ENCODE peak calls at places on chromosomes 2 and 18, in ten cellular contexts. One of them, this sample, is unnamed.

GRCh38 chr18:59459352-59460059 is 100.4 kb upstream of the LMAN1 start:
- DNase-seq in CD8-positive, alpha-beta T cell: no peak
- DNase-seq in skeletal muscle cell: no peak
- DNase-seq in naive thymus-derived CD8-positive, alpha-beta T cell: no peak
- DNase-seq in activated CD4-positive, alpha-beta T cell treated with anti-CD3 and anti-CD28 coated beads, Interleukin-2, amount 50 U/mL, for 24 hours: no peak
- DNase-seq in ureter: no peak
- DNase-seq in Caco-2: no peak
- DNase-seq in activated T-cell treated with anti-CD3 and anti-CD28 coated beads, Interleukin-2, amount 50 U/mL, for 72 hours: no peak
- DNase-seq in RCC 7860: peak
- DNase-seq in EH: peak
- DNase-seq in this sample: peak

GRCh38 chr2:176582990-176583481 is 313.8 kb downstream of the MTX2 start:
- DNase-seq in CD8-positive, alpha-beta T cell: no peak
- DNase-seq in skeletal muscle cell: peak
- DNase-seq in naive thymus-derived CD8-positive, alpha-beta T cell: no peak
- DNase-seq in activated CD4-positive, alpha-beta T cell treated with anti-CD3 and anti-CD28 coated beads, Interleukin-2, amount 50 U/mL, for 24 hours: no peak
- DNase-seq in ureter: no peak
- DNase-seq in Caco-2: no peak
- DNase-seq in activated T-cell treated with anti-CD3 and anti-CD28 coated beads, Interleukin-2, amount 50 U/mL, for 72 hours: no peak
- DNase-seq in RCC 7860: peak
- DNase-seq in EH: peak
- DNase-seq in this sample: peak

GRCh38 chr2:120672526-120673204 is 63.0 kb upstream of the GLI2 start:
- DNase-seq in CD8-positive, alpha-beta T cell: no peak
- DNase-seq in skeletal muscle cell: no peak
- DNase-seq in naive thymus-derived CD8-positive, alpha-beta T cell: no peak
- DNase-seq in activated CD4-positive, alpha-beta T cell treated with anti-CD3 and anti-CD28 coated beads, Interleukin-2, amount 50 U/mL, for 24 hours: no peak
- DNase-seq in ureter: no peak
- DNase-seq in Caco-2: no peak
- DNase-seq in activated T-cell treated with anti-CD3 and anti-CD28 coated beads, Interleukin-2, amount 50 U/mL, for 72 hours: no peak
- DNase-seq in RCC 7860: no peak
- DNase-seq in EH: no peak
- DNase-seq in this sample: no peak

GRCh38 chr18:79056827-79057367 is 12.3 kb upstream of the ATP9B start:
- DNase-seq in CD8-positive, alpha-beta T cell: no peak
- DNase-seq in skeletal muscle cell: no peak
- DNase-seq in naive thymus-derived CD8-positive, alpha-beta T cell: no peak
- DNase-seq in activated CD4-positive, alpha-beta T cell treated with anti-CD3 and anti-CD28 coated beads, Interleukin-2, amount 50 U/mL, for 24 hours: no peak
- DNase-seq in ureter: no peak
- DNase-seq in Caco-2: no peak
- DNase-seq in activated T-cell treated with anti-CD3 and anti-CD28 coated beads, Interleukin-2, amount 50 U/mL, for 72 hours: no peak
- DNase-seq in RCC 7860: no peak
- DNase-seq in EH: no peak
- DNase-seq in this sample: no peak

GRCh38 chr2:104897515-104898184 is 43.7 kb downstream of the POU3F3 start:
- DNase-seq in CD8-positive, alpha-beta T cell: no peak
- DNase-seq in skeletal muscle cell: peak
- DNase-seq in naive thymus-derived CD8-positive, alpha-beta T cell: no peak
- DNase-seq in activated CD4-positive, alpha-beta T cell treated with anti-CD3 and anti-CD28 coated beads, Interleukin-2, amount 50 U/mL, for 24 hours: no peak
- DNase-seq in ureter: no peak
- DNase-seq in Caco-2: no peak
- DNase-seq in activated T-cell treated with anti-CD3 and anti-CD28 coated beads, Interleukin-2, amount 50 U/mL, for 72 hours: no peak
- DNase-seq in RCC 7860: no peak
- DNase-seq in EH: no peak
- DNase-seq in this sample: no peak

GRCh38 chr18:63963610-63964256 is 6.1 kb upstream of the SERPINB8 start:
- DNase-seq in CD8-positive, alpha-beta T cell: peak
- DNase-seq in skeletal muscle cell: no peak
- DNase-seq in naive thymus-derived CD8-positive, alpha-beta T cell: no peak
- DNase-seq in activated CD4-positive, alpha-beta T cell treated with anti-CD3 and anti-CD28 coated beads, Interleukin-2, amount 50 U/mL, for 24 hours: no peak
- DNase-seq in ureter: peak
- DNase-seq in Caco-2: peak
- DNase-seq in activated T-cell treated with anti-CD3 and anti-CD28 coated beads, Interleukin-2, amount 50 U/mL, for 72 hours: peak
- DNase-seq in RCC 7860: peak
- DNase-seq in EH: peak
- DNase-seq in this sample: no peak

GRCh38 chr2:172408143-172408766 is 19.1 kb upstream of the ITGA6 start:
- DNase-seq in CD8-positive, alpha-beta T cell: no peak
- DNase-seq in skeletal muscle cell: no peak
- DNase-seq in naive thymus-derived CD8-positive, alpha-beta T cell: no peak
- DNase-seq in activated CD4-positive, alpha-beta T cell treated with anti-CD3 and anti-CD28 coated beads, Interleukin-2, amount 50 U/mL, for 24 hours: no peak
- DNase-seq in ureter: peak
- DNase-seq in Caco-2: no peak
- DNase-seq in activated T-cell treated with anti-CD3 and anti-CD28 coated beads, Interleukin-2, amount 50 U/mL, for 72 hours: no peak
- DNase-seq in RCC 7860: no peak
- DNase-seq in EH: no peak
- DNase-seq in this sample: no peak

GRCh38 chr2:52260904-52261303 is 1229.0 kb upstream of the NRXN1 start:
- DNase-seq in CD8-positive, alpha-beta T cell: no peak
- DNase-seq in skeletal muscle cell: peak
- DNase-seq in naive thymus-derived CD8-positive, alpha-beta T cell: no peak
- DNase-seq in activated CD4-positive, alpha-beta T cell treated with anti-CD3 and anti-CD28 coated beads, Interleukin-2, amount 50 U/mL, for 24 hours: no peak
- DNase-seq in ureter: no peak
- DNase-seq in Caco-2: no peak
- DNase-seq in activated T-cell treated with anti-CD3 and anti-CD28 coated beads, Interleukin-2, amount 50 U/mL, for 72 hours: no peak
- DNase-seq in RCC 7860: no peak
- DNase-seq in EH: no peak
- DNase-seq in this sample: no peak

GRCh38 chr2:240569523-240569997 is 1.3 kb downstream of the RNPEPL1 start:
- DNase-seq in CD8-positive, alpha-beta T cell: no peak
- DNase-seq in skeletal muscle cell: no peak
- DNase-seq in naive thymus-derived CD8-positive, alpha-beta T cell: no peak
- DNase-seq in activated CD4-positive, alpha-beta T cell treated with anti-CD3 and anti-CD28 coated beads, Interleukin-2, amount 50 U/mL, for 24 hours: no peak
- DNase-seq in ureter: peak
- DNase-seq in Caco-2: no peak
- DNase-seq in activated T-cell treated with anti-CD3 and anti-CD28 coated beads, Interleukin-2, amount 50 U/mL, for 72 hours: no peak
- DNase-seq in RCC 7860: no peak
- DNase-seq in EH: no peak
- DNase-seq in this sample: no peak

GRCh38 chr2:219538488-219539294 is 4.9 kb downstream of the CHPF start:
- DNase-seq in CD8-positive, alpha-beta T cell: no peak
- DNase-seq in skeletal muscle cell: no peak
- DNase-seq in naive thymus-derived CD8-positive, alpha-beta T cell: no peak
- DNase-seq in activated CD4-positive, alpha-beta T cell treated with anti-CD3 and anti-CD28 coated beads, Interleukin-2, amount 50 U/mL, for 24 hours: no peak
- DNase-seq in ureter: no peak
- DNase-seq in Caco-2: no peak
- DNase-seq in activated T-cell treated with anti-CD3 and anti-CD28 coated beads, Interleukin-2, amount 50 U/mL, for 72 hours: no peak
- DNase-seq in RCC 7860: no peak
- DNase-seq in EH: no peak
- DNase-seq in this sample: no peak

GRCh38 chr2:113117594-113118262 is 9.7 kb upstream of the IL1RN start:
- DNase-seq in CD8-positive, alpha-beta T cell: no peak
- DNase-seq in skeletal muscle cell: peak
- DNase-seq in naive thymus-derived CD8-positive, alpha-beta T cell: no peak
- DNase-seq in activated CD4-positive, alpha-beta T cell treated with anti-CD3 and anti-CD28 coated beads, Interleukin-2, amount 50 U/mL, for 24 hours: no peak
- DNase-seq in ureter: peak
- DNase-seq in Caco-2: no peak
- DNase-seq in activated T-cell treated with anti-CD3 and anti-CD28 coated beads, Interleukin-2, amount 50 U/mL, for 72 hours: peak
- DNase-seq in RCC 7860: no peak
- DNase-seq in EH: peak
- DNase-seq in this sample: peak

GRCh38 chr18:57805117-57805516 is 2.0 kb upstream of the ATP8B1 start:
- DNase-seq in CD8-positive, alpha-beta T cell: no peak
- DNase-seq in skeletal muscle cell: no peak
- DNase-seq in naive thymus-derived CD8-positive, alpha-beta T cell: no peak
- DNase-seq in activated CD4-positive, alpha-beta T cell treated with anti-CD3 and anti-CD28 coated beads, Interleukin-2, amount 50 U/mL, for 24 hours: no peak
- DNase-seq in ureter: no peak
- DNase-seq in Caco-2: no peak
- DNase-seq in activated T-cell treated with anti-CD3 and anti-CD28 coated beads, Interleukin-2, amount 50 U/mL, for 72 hours: no peak
- DNase-seq in RCC 7860: no peak
- DNase-seq in EH: no peak
- DNase-seq in this sample: no peak

GRCh38 chr2:10533811-10534321 is 85.7 kb upstream of the ODC1 start:
- DNase-seq in CD8-positive, alpha-beta T cell: no peak
- DNase-seq in skeletal muscle cell: no peak
- DNase-seq in naive thymus-derived CD8-positive, alpha-beta T cell: no peak
- DNase-seq in activated CD4-positive, alpha-beta T cell treated with anti-CD3 and anti-CD28 coated beads, Interleukin-2, amount 50 U/mL, for 24 hours: no peak
- DNase-seq in ureter: no peak
- DNase-seq in Caco-2: no peak
- DNase-seq in activated T-cell treated with anti-CD3 and anti-CD28 coated beads, Interleukin-2, amount 50 U/mL, for 72 hours: no peak
- DNase-seq in RCC 7860: peak
- DNase-seq in EH: no peak
- DNase-seq in this sample: peak

GRCh38 chr18:55318864-55319516 is 269.0 kb downstream of the TCF4 start:
- DNase-seq in CD8-positive, alpha-beta T cell: no peak
- DNase-seq in skeletal muscle cell: peak
- DNase-seq in naive thymus-derived CD8-positive, alpha-beta T cell: no peak
- DNase-seq in activated CD4-positive, alpha-beta T cell treated with anti-CD3 and anti-CD28 coated beads, Interleukin-2, amount 50 U/mL, for 24 hours: no peak
- DNase-seq in ureter: no peak
- DNase-seq in Caco-2: no peak
- DNase-seq in activated T-cell treated with anti-CD3 and anti-CD28 coated beads, Interleukin-2, amount 50 U/mL, for 72 hours: no peak
- DNase-seq in RCC 7860: no peak
- DNase-seq in EH: peak
- DNase-seq in this sample: no peak

GRCh38 chr18:23071285-23071684 is 64.0 kb upstream of the CABLES1 start:
- DNase-seq in CD8-positive, alpha-beta T cell: peak
- DNase-seq in skeletal muscle cell: no peak
- DNase-seq in naive thymus-derived CD8-positive, alpha-beta T cell: peak
- DNase-seq in activated CD4-positive, alpha-beta T cell treated with anti-CD3 and anti-CD28 coated beads, Interleukin-2, amount 50 U/mL, for 24 hours: peak
- DNase-seq in ureter: peak
- DNase-seq in Caco-2: no peak
- DNase-seq in activated T-cell treated with anti-CD3 and anti-CD28 coated beads, Interleukin-2, amount 50 U/mL, for 72 hours: peak
- DNase-seq in RCC 7860: peak
- DNase-seq in EH: peak
- DNase-seq in this sample: peak

GRCh38 chr2:120656273-120656960 is 79.3 kb upstream of the GLI2 start:
- DNase-seq in CD8-positive, alpha-beta T cell: no peak
- DNase-seq in skeletal muscle cell: no peak
- DNase-seq in naive thymus-derived CD8-positive, alpha-beta T cell: no peak
- DNase-seq in activated CD4-positive, alpha-beta T cell treated with anti-CD3 and anti-CD28 coated beads, Interleukin-2, amount 50 U/mL, for 24 hours: no peak
- DNase-seq in ureter: no peak
- DNase-seq in Caco-2: no peak
- DNase-seq in activated T-cell treated with anti-CD3 and anti-CD28 coated beads, Interleukin-2, amount 50 U/mL, for 72 hours: no peak
- DNase-seq in RCC 7860: no peak
- DNase-seq in EH: no peak
- DNase-seq in this sample: no peak

GRCh38 chr2:24676493-24676892 is 116.7 kb downstream of the PTRHD1 start:
- DNase-seq in CD8-positive, alpha-beta T cell: no peak
- DNase-seq in skeletal muscle cell: no peak
- DNase-seq in naive thymus-derived CD8-positive, alpha-beta T cell: no peak
- DNase-seq in activated CD4-positive, alpha-beta T cell treated with anti-CD3 and anti-CD28 coated beads, Interleukin-2, amount 50 U/mL, for 24 hours: no peak
- DNase-seq in ureter: no peak
- DNase-seq in Caco-2: no peak
- DNase-seq in activated T-cell treated with anti-CD3 and anti-CD28 coated beads, Interleukin-2, amount 50 U/mL, for 72 hours: no peak
- DNase-seq in RCC 7860: no peak
- DNase-seq in EH: peak
- DNase-seq in this sample: no peak